ENCODE peak calls at places on chromosomes 16 and 17, in eight cellular contexts. Y, P, N, O, H, U, B and V are unnamed samples.

GRCh38 chr17:77534137-77534536 is 393.4 kb downstream of the SEC14L1 start:
- DNase-seq in Y (no peak), P (no peak), N (no peak), O (no peak), H (no peak), U (no peak), B (no peak), V (no peak)

GRCh38 chr16:28181557-28181914 is 30.2 kb downstream of the XPO6 start:
- DNase-seq in Y (peak; percentile 84), P (no peak), N (peak; percentile 57), O (no peak), H (no peak), U (peak; percentile 33), B (no peak), V (peak; percentile 79)

GRCh38 chr17:45432405-45433113 is at the start of gene ARHGAP27:
- DNase-seq in Y (no peak), P (peak; percentile 87), N (no peak), O (peak; percentile 82), H (peak; percentile 85), U (peak; percentile 69), B (peak; percentile 72), V (no peak)

GRCh38 chr16:67563708-67564468 is 1.6 kb downstream of the CTCF start:
- DNase-seq in Y (no peak), P (no peak), N (peak; percentile 66), O (peak; percentile 57), H (peak; percentile 68), U (peak; percentile 62), B (peak; percentile 60), V (peak; percentile 63)

GRCh38 chr17:4738136-4739121 is 1.2 kb upstream of the ZMYND15 start:
- DNase-seq in Y (no peak), P (no peak), N (no peak), O (peak; percentile 57), H (peak; percentile 64), U (peak; percentile 57), B (no peak), V (no peak)

GRCh38 chr16:1285669-1286491 is 23.6 kb upstream of the UBE2I start:
- DNase-seq in Y (no peak), P (peak; percentile 57), N (no peak), O (no peak), H (no peak), U (no peak), B (no peak), V (no peak)

GRCh38 chr17:57923182-57923872 is 31.9 kb downstream of the CUEDC1 start:
- DNase-seq in Y (no peak), P (no peak), N (no peak), O (no peak), H (no peak), U (no peak), B (no peak), V (no peak)

GRCh38 chr17:17303010-17303846 is at the start of gene NT5M:
- DNase-seq in Y (no peak), P (peak; percentile 86), N (peak; percentile 69), O (peak; percentile 80), H (peak; percentile 89), U (peak; percentile 71), B (peak; percentile 75), V (no peak)

GRCh38 chr17:61390479-61390791 is 9.2 kb upstream of the TBX2 start:
- DNase-seq in Y (no peak), P (no peak), N (no peak), O (no peak), H (no peak), U (no peak), B (no peak), V (no peak)

GRCh38 chr16:17572145-17572544 is 101.4 kb upstream of the XYLT1 start:
- DNase-seq in Y (no peak), P (no peak), N (no peak), O (no peak), H (no peak), U (no peak), B (no peak), V (no peak)

GRCh38 chr16:22357635-22357971 is 16.8 kb downstream of the CDR2 start:
- DNase-seq in Y (no peak), P (no peak), N (no peak), O (no peak), H (no peak), U (no peak), B (no peak), V (no peak)

GRCh38 chr17:17398928-17399926 is 77.6 kb upstream of the MED9 start:
- DNase-seq in Y (no peak), P (peak; percentile 43), N (no peak), O (no peak), H (no peak), U (no peak), B (no peak), V (no peak)

GRCh38 chr16:84925092-84925772 is 86.1 kb downstream of the ZDHHC7 start:
- DNase-seq in Y (no peak), P (peak; percentile 86), N (peak; percentile 69), O (peak; percentile 64), H (peak; percentile 75), U (peak; percentile 58), B (no peak), V (no peak)

GRCh38 chr16:4988647-4989046 is 30.5 kb downstream of the SEC14L5 start:
- DNase-seq in Y (no peak), P (no peak), N (no peak), O (no peak), H (peak; percentile 3), U (no peak), B (no peak), V (no peak)
- H3K4me3 ChIP-seq in Y (no peak overlapping the region), P (no peak overlapping the region), N (no peak overlapping the region), O (no peak overlapping the region), H (no peak overlapping the region), U (no peak overlapping the region), B (no peak overlapping the region), V (no peak overlapping the region)

DNA sequence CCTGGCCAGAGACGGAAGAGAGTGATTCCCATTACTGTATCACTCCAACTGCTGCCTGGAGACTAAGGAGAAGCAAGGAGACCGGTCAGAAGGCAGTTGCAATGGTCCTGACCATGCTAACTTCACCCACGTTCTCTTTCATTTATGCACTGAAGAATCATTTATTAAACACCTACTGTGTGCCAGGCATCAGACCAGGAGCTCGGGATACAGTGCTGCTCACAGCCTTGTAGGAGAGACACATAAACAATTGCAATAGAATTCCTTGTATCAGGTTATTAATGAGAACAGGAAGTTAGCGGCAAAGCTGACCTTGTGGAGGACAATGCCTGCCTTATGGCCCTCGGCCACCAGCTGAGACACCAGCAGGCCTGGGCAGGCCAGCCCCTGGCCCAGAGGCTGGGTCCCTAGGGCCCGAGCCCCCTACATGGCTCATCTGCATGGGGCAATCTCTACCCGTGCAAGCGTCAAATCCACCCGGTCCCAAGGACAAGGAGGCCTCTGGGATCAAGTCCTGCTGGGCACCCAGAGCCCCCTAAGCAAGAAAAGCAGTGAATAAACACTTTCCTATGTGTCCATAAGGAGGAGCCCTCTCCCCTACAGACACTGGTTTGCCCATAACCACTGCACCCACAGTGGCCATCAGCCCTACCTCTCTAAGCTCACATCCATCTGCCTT is 8.6 kb upstream of the ENPP7 start:
- DNase-seq in Y (no peak), P (no peak), N (no peak), O (no peak), H (no peak), U (no peak), B (no peak), V (no peak)
- TF ChIP-seq CTCF in Y (no peak), P (no peak), N (no peak), O (no peak), H (no peak), U (no peak), B (no peak), V (peak; percentile 12)

GRCh38 chr17:43905400-43905984 is 1.8 kb downstream of the MPP2 start:
- DNase-seq in Y (no peak), P (no peak), N (no peak), O (no peak), H (no peak), U (no peak), B (no peak), V (no peak)
- H3K4me3 ChIP-seq in Y (no peak overlapping the region), P (no peak overlapping the region), N (no peak overlapping the region), O (peak overlapping the region; percentile 60), H (no peak overlapping the region), U (no peak overlapping the region), B (no peak overlapping the region), V (no peak overlapping the region)

DNA sequence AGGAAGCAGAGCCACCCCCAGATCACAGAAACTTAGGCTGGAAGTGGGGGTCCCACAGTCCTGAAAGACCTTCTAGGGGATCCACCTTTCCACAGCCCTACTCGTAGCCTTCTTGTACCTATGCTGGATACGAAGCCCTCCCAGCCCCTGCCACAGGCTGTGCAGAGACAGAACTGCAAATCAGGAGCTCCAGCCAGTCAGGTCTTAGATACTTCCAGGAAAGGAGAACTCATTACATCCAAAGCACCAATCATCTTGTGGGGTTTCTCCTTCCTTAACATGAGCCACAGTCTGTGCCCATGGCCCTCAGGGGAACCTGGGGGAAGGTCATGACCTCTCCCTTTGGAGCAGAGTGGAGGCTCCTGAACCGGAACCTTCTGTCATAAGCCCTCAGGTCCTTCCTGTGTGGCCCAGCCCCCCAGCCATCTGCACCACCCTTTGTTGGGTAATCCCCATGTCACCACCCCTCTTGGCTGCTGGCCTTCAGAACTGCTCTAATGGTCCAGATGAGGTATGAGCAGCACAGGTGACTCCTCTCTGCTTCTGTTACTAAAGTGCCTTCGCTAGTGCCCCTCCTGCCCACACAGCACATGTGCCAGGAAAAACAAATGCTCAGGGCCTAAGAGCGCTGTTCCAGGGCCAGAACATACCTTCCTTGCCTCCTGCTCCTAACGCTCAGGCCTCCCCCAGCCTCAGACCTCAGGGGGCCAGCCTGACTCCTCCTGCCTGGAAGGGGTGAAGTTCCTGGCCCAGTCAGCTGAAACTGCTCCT is 14.6 kb downstream of the SRCIN1 start:
- DNase-seq in Y (no peak), P (no peak), N (no peak), O (no peak), H (peak; percentile 72), U (peak; percentile 54), B (peak; percentile 67), V (no peak)
- TF ChIP-seq CTCF in Y (no peak), P (no peak), N (no peak), O (no peak), H (no peak), U (no peak), B (no peak), V (no peak)

GRCh38 chr17:49381793-49382192 is 19.7 kb upstream of the ZNF652 start:
- DNase-seq in Y (no peak), P (no peak), N (no peak), O (no peak), H (no peak), U (no peak), B (no peak), V (no peak)
- H3K4me3 ChIP-seq in Y (no peak overlapping the region), P (no peak overlapping the region), N (no peak overlapping the region), O (no peak overlapping the region), H (no peak overlapping the region), U (no peak overlapping the region), B (no peak overlapping the region), V (no peak overlapping the region)

GRCh38 chr16:4169415-4169814 is 53.2 kb upstream of the ADCY9 start:
- DNase-seq in Y (no peak), P (peak; percentile 7), N (no peak), O (no peak), H (no peak), U (no peak), B (no peak), V (no peak)
- TF ChIP-seq CTCF in Y (no peak), P (no peak), N (no peak), O (no peak), H (no peak), U (no peak), B (no peak), V (no peak)